ENCODE peak calls at places on chromosomes 7 and 10, in six cellular contexts. N, D, H, Z, U and M are unnamed samples.

GRCh38 chr7:95951997-95952795 is 179.8 kb downstream of the DYNC1I1 start:
- DNase-seq in N (no peak), D (no peak), H (no peak), Z (no peak), U (no peak), M (no peak)

GRCh38 chr7:45161842-45162241 is 4.3 kb downstream of the RAMP3 start:
- DNase-seq in N (no peak), D (no peak), H (peak; percentile 39), Z (no peak), U (no peak), M (no peak)

GRCh38 chr7:158252081-158252836 is 335.4 kb downstream of the PTPRN2 start:
- DNase-seq in N (no peak), D (no peak), H (no peak), Z (peak; percentile 36), U (no peak), M (no peak)

GRCh38 chr7:5177060-5177459 is 13.0 kb upstream of the WIPI2 start:
- DNase-seq in N (peak; percentile 54), D (no peak), H (peak; percentile 82), Z (peak; percentile 57), U (peak; percentile 40), M (no peak)

GRCh38 chr10:98608417-98608816 is 161.7 kb upstream of the HPS1 start:
- DNase-seq in N (no peak), D (no peak), H (no peak), Z (no peak), U (peak; percentile 20), M (no peak)

GRCh38 chr10:30877111-30877510 is 154.6 kb downstream of the ZNF438 start:
- DNase-seq in N (no peak), D (no peak), H (no peak), Z (no peak), U (no peak), M (no peak)

GRCh38 chr10:5564537-5565204 is 39.9 kb downstream of the CALML3 start:
- DNase-seq in N (no peak), D (no peak), H (peak; percentile 31), Z (no peak), U (peak; percentile 6), M (no peak)

GRCh38 chr10:4234661-4235060 is 449.7 kb upstream of the KLF6 start:
- DNase-seq in N (peak; percentile 28), D (no peak), H (no peak), Z (no peak), U (no peak), M (no peak)

GRCh38 chr10:89702121-89702480 is 711 bp downstream of the KIF20B start:
- DNase-seq in N (no peak), D (no peak), H (no peak), Z (no peak), U (no peak), M (no peak)

DNA sequence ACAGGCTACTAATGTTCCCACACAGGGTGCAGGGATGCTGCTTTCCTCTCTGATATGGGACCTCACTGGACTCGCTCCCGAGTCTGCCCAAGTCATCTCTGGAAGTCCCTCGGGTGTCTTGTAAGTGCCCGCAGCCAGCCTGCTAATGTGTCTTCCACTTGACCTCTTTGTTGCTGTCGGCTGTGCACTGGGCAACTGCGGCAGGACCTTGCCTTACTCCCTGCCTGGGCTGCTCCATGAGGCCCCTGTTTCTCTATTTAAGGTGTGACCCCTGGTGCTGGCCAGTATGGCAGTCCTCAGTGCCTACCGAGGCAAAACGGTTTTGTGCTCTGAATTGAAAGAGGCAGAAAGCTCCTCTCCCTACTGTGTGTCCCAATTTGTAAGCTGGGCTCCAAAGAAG is 88.8 kb upstream of the DUSP5 start:
- DNase-seq in N (peak; percentile 53), D (no peak), H (no peak), Z (no peak), U (no peak), M (no peak)
- H3K4me3 ChIP-seq in N (no peak overlapping the region), D (no peak overlapping the region), H (no peak overlapping the region), Z (no peak overlapping the region), U (no peak overlapping the region), M (no peak overlapping the region)

GRCh38 chr7:90349305-90349704 is 2.8 kb downstream of the GTPBP10 start:
- DNase-seq in N (no peak), D (no peak), H (no peak), Z (no peak), U (no peak), M (no peak)
- H3K36me3 ChIP-seq in N (no peaks in the 10 kb centered on the region), D (peaks cover under 1% of the 10 kb centered on the region), H (no peaks in the 10 kb centered on the region), Z (peaks cover 9% of the 10 kb centered on the region), U (peaks cover 11% of the 10 kb centered on the region), M (no peaks in the 10 kb centered on the region)

GRCh38 chr7:67512481-67512880 is 515.8 kb downstream of the TYW1 start:
- DNase-seq in N (no peak), D (no peak), H (no peak), Z (no peak), U (no peak), M (no peak)
- H3K4me3 ChIP-seq in N (no peak overlapping the region), D (no peak overlapping the region), H (no peak overlapping the region), Z (no peak overlapping the region), U (no peak overlapping the region), M (no peak overlapping the region)

GRCh38 chr7:47292832-47293309 is 289.0 kb downstream of the TNS3 start:
- DNase-seq in N (peak; percentile 47), D (no peak), H (no peak), Z (no peak), U (no peak), M (no peak)
- H3K36me3 ChIP-seq in N (peaks cover 66% of the 10 kb centered on the region), D (no peaks in the 10 kb centered on the region), H (peaks cover 4% of the 10 kb centered on the region), Z (peaks cover 95% of the 10 kb centered on the region), U (no peaks in the 10 kb centered on the region), M (peaks cover 38% of the 10 kb centered on the region)

GRCh38 chr7:138886501-138886917 is 88.5 kb upstream of the ATP6V0A4 start:
- DNase-seq in N (peak; percentile 91), D (peak; percentile 48), H (no peak), Z (no peak), U (no peak), M (no peak)
- H3K4me3 ChIP-seq in N (no peak overlapping the region), D (no peak overlapping the region), H (no peak overlapping the region), Z (no peak overlapping the region), U (no peak overlapping the region), M (no peak overlapping the region)